ENCODE peak calls at places on chromosomes 12 and 14, in seven cellular contexts. X is left cardiac atrium; E is H7; N is NCI-H524 treated with DMSO at 0.1 percent for 48 hours; R is activated T-cell treated with anti-CD3 and anti-CD28 coated beads for 48 hours; O is activated CD4-positive, alpha-beta T cell treated with anti-CD3 and anti-CD28 coated beads, Interleukin-2, amount 50 U/mL, for 48 hours; U is stimulated activated CD8-positive, alpha-beta memory T cell treated with anti-CD3 and anti-CD28 coated beads, Interleukin-15, amount 100 ng/mL, for 1 hour. Y is an unnamed sample.
A peak's percentile ranks its signal among the peaks of the same experiment; 100 is the strongest.

GRCh38 chr14:103250888-103251287 is 83.1 kb upstream of the EIF5 start:
- DNase-seq in X (no peak), E (no peak), N (no peak), R (no peak), O (no peak), U (no peak), Y (no peak)

GRCh38 chr12:69151254-69151751 is 88.1 kb upstream of the CPSF6 start:
- DNase-seq in X (no peak), E (no peak), N (no peak), R (no peak), O (no peak), U (no peak), Y (no peak)

GRCh38 chr12:228846-229200 is 14.9 kb upstream of the SLC6A12 start:
- DNase-seq in X (no peak), E (no peak), N (no peak), R (no peak), O (no peak), U (no peak), Y (no peak)

GRCh38 chr14:99254391-99255009 is 17.5 kb downstream of the BCL11B start:
- DNase-seq in X (no peak), E (no peak), N (no peak), R (no peak), O (peak; percentile 13), U (no peak), Y (no peak)

GRCh38 chr12:64385019-64385418 is 5.5 kb downstream of the C12orf56 start:
- DNase-seq in X (no peak), E (no peak), N (no peak), R (no peak), O (no peak), U (no peak), Y (no peak)

GRCh38 chr14:104395941-104396681 is 183.5 kb upstream of the C14orf180 start:
- DNase-seq in X (no peak), E (peak; percentile 74), N (no peak), R (no peak), O (no peak), U (no peak), Y (no peak)

GRCh38 chr12:52337054-52337453 is 15.9 kb upstream of the KRT83 start:
- DNase-seq in X (no peak), E (no peak), N (no peak), R (no peak), O (no peak), U (no peak), Y (no peak)

GRCh38 chr12:80702889-80703605 is 4.4 kb upstream of the MYF6 start:
- DNase-seq in X (peak; percentile 19), E (no peak), N (no peak), R (no peak), O (no peak), U (no peak), Y (no peak)

GRCh38 chr12:124592050-124592449 is 24.6 kb upstream of the NCOR2 start:
- DNase-seq in X (no peak), E (no peak), N (no peak), R (no peak), O (no peak), U (no peak), Y (no peak)

GRCh38 chr12:46722737-46723136 is 103.1 kb downstream of the SLC38A4 start:
- DNase-seq in X (no peak), E (no peak), N (no peak), R (no peak), O (no peak), U (no peak), Y (no peak)

GRCh38 chr12:131734336-131735152 is 23.7 kb downstream of the SFSWAP start:
- DNase-seq in X (no peak), E (peak; percentile 24), N (no peak), R (no peak), O (no peak), U (no peak), Y (no peak)

GRCh38 chr14:89787525-89787924 is 167.0 kb downstream of the EFCAB11 start:
- DNase-seq in X (no peak), E (no peak), N (no peak), R (no peak), O (no peak), U (no peak), Y (no peak)

GRCh38 chr14:65415613-65416012 is 3.1 kb downstream of the FUT8 start:
- DNase-seq in X (no peak), E (no peak), N (no peak), R (no peak), O (no peak), U (no peak), Y (no peak)

GRCh38 chr12:46983393-46983793 is 96.0 kb upstream of the PCED1B start:
- DNase-seq in X (no peak), E (no peak), N (no peak), R (no peak), O (no peak), U (no peak), Y (no peak)

GRCh38 chr12:56450241-56450640 is 1.0 kb upstream of the TIMELESS start:
- DNase-seq in X (no peak), E (no peak), N (peak; percentile 75), R (no peak), O (no peak), U (no peak), Y (no peak)

GRCh38 chr12:124588689-124589318 is 21.4 kb upstream of the NCOR2 start:
- DNase-seq in X (peak; percentile 74), E (no peak), N (no peak), R (peak; percentile 29), O (peak; percentile 49), U (no peak), Y (no peak)

GRCh38 chr12:103093499-103094106 is 136.1 kb downstream of the ASCL1 start:
- DNase-seq in X (no peak), E (no peak), N (no peak), R (no peak), O (no peak), U (no peak), Y (no peak)

GRCh38 chr14:50559990-50560928 is at the start of gene ATL1:
- DNase-seq in X (peak; percentile 77), E (peak; percentile 89), N (peak; percentile 47), R (peak; percentile 42), O (peak; percentile 61), U (no peak), Y (peak; percentile 75)

GRCh38 chr14:87233266-87233665 is 759.7 kb downstream of the GALC start:
- DNase-seq in X (no peak), E (no peak), N (no peak), R (no peak), O (no peak), U (no peak), Y (no peak)

GRCh38 chr14:35355981-35356839 is 48.3 kb downstream of the NFKBIA start:
- DNase-seq in X (no peak), E (no peak), N (no peak), R (peak; percentile 47), O (peak; percentile 71), U (no peak), Y (no peak)

GRCh38 chr12:50003595-50003994 is 21.7 kb downstream of the RACGAP1 start:
- DNase-seq in X (no peak), E (no peak), N (no peak), R (no peak), O (no peak), U (no peak), Y (no peak)

GRCh38 chr12:69688496-69689427 is 10.3 kb downstream of the BEST3 start:
- DNase-seq in X (peak; percentile 80), E (peak; percentile 55), N (no peak), R (peak; percentile 12), O (peak; percentile 34), U (no peak), Y (no peak)

GRCh38 chr12:53869500-53869899 is 69.1 kb upstream of the HOXC13 start:
- DNase-seq in X (no peak), E (no peak), N (no peak), R (no peak), O (no peak), U (no peak), Y (no peak)

GRCh38 chr14:102055181-102055901 is 31.5 kb downstream of the HSP90AA1 start:
- DNase-seq in X (no peak), E (peak; percentile 83), N (no peak), R (no peak), O (no peak), U (no peak), Y (no peak)

GRCh38 chr12:14958361-14959125 is 2.9 kb downstream of the ARHGDIB start:
- DNase-seq in X (no peak), E (no peak), N (no peak), R (no peak), O (no peak), U (no peak), Y (no peak)

GRCh38 chr14:104356738-104357688 is 218.6 kb downstream of the KIF26A start:
- DNase-seq in X (no peak), E (peak; percentile 61), N (no peak), R (no peak), O (no peak), U (no peak), Y (no peak)

GRCh38 chr14:37246427-37246829 is 48.7 kb downstream of the MIPOL1 start:
- DNase-seq in X (no peak), E (peak; percentile 26), N (peak; percentile 33), R (no peak), O (no peak), U (no peak), Y (peak; percentile 8)

GRCh38 chr12:79782197-79782890 is 91.6 kb upstream of the PAWR start:
- DNase-seq in X (no peak), E (no peak), N (no peak), R (no peak), O (no peak), U (no peak), Y (no peak)

GRCh38 chr12:76634074-76634570 is 74.6 kb upstream of the OSBPL8 start:
- DNase-seq in X (no peak), E (no peak), N (no peak), R (no peak), O (no peak), U (no peak), Y (no peak)

GRCh38 chr14:105340821-105341408 is 26.4 kb downstream of the PACS2 start:
- DNase-seq in X (no peak), E (no peak), N (no peak), R (no peak), O (no peak), U (no peak), Y (no peak)

GRCh38 chr12:132610896-132611602 is 667 bp upstream of the LRCOL1 start:
- DNase-seq in X (no peak), E (no peak), N (no peak), R (no peak), O (no peak), U (no peak), Y (no peak)

GRCh38 chr12:113003631-113004030 is 25.3 kb downstream of the OAS2 start:
- DNase-seq in X (no peak), E (no peak), N (no peak), R (no peak), O (no peak), U (no peak), Y (no peak)

GRCh38 chr14:68979722-68980552 is 835 bp upstream of the ACTN1 start:
- DNase-seq in X (peak; percentile 74), E (peak; percentile 87), N (peak; percentile 80), R (no peak), O (peak; percentile 17), U (no peak), Y (no peak)

GRCh38 chr12:52521581-52522266 is 1.5 kb upstream of the KRT5 start:
- DNase-seq in X (no peak), E (peak; percentile 32), N (no peak), R (no peak), O (no peak), U (no peak), Y (no peak)

Y was measured in DMS 273 treated with DMSO at 0.1 percent for 48 hours.